ENCODE peak calls at places on chromosomes 2 and 18, in ten cellular contexts. F is IMR-90, O is HepG2, A is endothelial cell of umbilical vein, R is neuronal stem cell, M is mammary epithelial cell, J is colonic mucosa, D is neural progenitor cell, K is DND-41, E is SK-N-SH. V is an unnamed sample. For H3K27me3, the result is how much of the 10 kb centered on the place peaks cover.

GRCh38 chr2:135732561-135732960 is 9.1 kb upstream of the UBXN4 start:
- DNase-seq in M (no peak), K (no peak), E (no peak), O (no peak), R (no peak), D (no peak), J (no peak), F (no peak), A (no peak), V (no peak)

GRCh38 chr2:200422532-200423262 is 87.2 kb downstream of the KCTD18 start:
- DNase-seq in M (no peak), O (no peak), J (no peak), K (no peak), E (no peak), A (no peak), R (no peak), D (no peak), F (no peak), V (no peak)

GRCh38 chr2:213649176-213649575 is 364.9 kb downstream of the SPAG16 start:
- DNase-seq in F (no peak), K (no peak), J (no peak), M (no peak), D (no peak), A (no peak), E (no peak), O (no peak), R (no peak), V (no peak)

GRCh38 chr2:56288863-56289580 is 105.2 kb downstream of the CCDC85A start:
- DNase-seq in O (no peak), E (no peak), A (no peak), R (no peak), F (no peak), K (no peak), M (no peak), D (no peak), J (no peak), V (no peak)

GRCh38 chr2:16092861-16093638 is 152.7 kb downstream of the MYCN start:
- DNase-seq in D (no peak), M (no peak), K (no peak), J (no peak), E (peak), O (no peak), F (no peak), R (no peak), A (no peak), V (no peak)

GRCh38 chr2:1132328-1132964 is 181.8 kb downstream of the SNTG2 start:
- DNase-seq in F (no peak), A (no peak), K (no peak), O (no peak), D (no peak), E (no peak), M (no peak), J (no peak), R (no peak), V (no peak)

GRCh38 chr2:5373200-5373599 is 319.0 kb upstream of the SOX11 start:
- DNase-seq in F (no peak), A (no peak), M (no peak), D (peak), O (no peak), K (no peak), E (peak), J (no peak), R (peak), V (peak)

GRCh38 chr2:203327918-203328734 is at the start of gene ABI2:
- DNase-seq in K (peak), O (peak), A (peak), F (peak), M (peak), E (peak), R (peak), J (peak), D (peak), V (peak)

GRCh38 chr2:169354244-169354643 is 8.1 kb downstream of the LRP2 start:
- DNase-seq in M (no peak), R (no peak), E (no peak), J (no peak), F (no peak), A (no peak), K (no peak), O (no peak), D (no peak), V (no peak)

GRCh38 chr2:215137741-215138340 is 585 bp downstream of the ABCA12 start:
- DNase-seq in D (no peak), J (no peak), M (peak), A (peak), R (no peak), E (peak), O (no peak), K (no peak), F (peak), V (peak)

GRCh38 chr2:151766421-151767153 is 32.3 kb upstream of the NEB start:
- DNase-seq in A (peak), E (no peak), M (no peak), K (no peak), O (no peak), R (no peak), F (peak), J (no peak), D (no peak), V (no peak)

GRCh38 chr18:22840606-22841144 is 92.5 kb upstream of the RBBP8 start:
- DNase-seq in K (no peak), J (no peak), D (no peak), A (no peak), E (no peak), F (peak), O (no peak), R (no peak), M (no peak), V (peak)

GRCh38 chr18:7383336-7383980 is 152.6 kb downstream of the LRRC30 start:
- DNase-seq in R (no peak), O (no peak), K (no peak), J (no peak), A (no peak), F (no peak), M (no peak), D (no peak), E (no peak), V (no peak)

GRCh38 chr2:167127135-167127534 is 238.9 kb downstream of the XIRP2 start:
- DNase-seq in F (peak), O (peak), K (no peak), D (no peak), E (no peak), R (no peak), J (no peak), M (peak), A (peak), V (peak)

GRCh38 chr2:129010262-129010661 is 691.6 kb upstream of the HS6ST1 start:
- DNase-seq in J (no peak), E (no peak), R (no peak), K (no peak), M (no peak), D (no peak), O (no peak), F (no peak), A (no peak), V (no peak)

GRCh38 chr2:238496756-238497609 is 70.3 kb downstream of the ASB1 start:
- DNase-seq in F (no peak), E (no peak), O (no peak), M (no peak), J (peak), R (no peak), A (no peak), D (no peak), K (no peak), V (no peak)

GRCh38 chr2:133063792-133064191 is 393.8 kb upstream of the LYPD1 start:
- DNase-seq in J (no peak), F (peak), A (peak), D (peak), R (peak), O (no peak), K (peak), M (peak), E (no peak), V (peak)

GRCh38 chr2:38982497-38982896 is 92.8 kb downstream of the ARHGEF33 start:
- DNase-seq in D (no peak), K (no peak), J (no peak), A (no peak), M (no peak), F (no peak), E (no peak), R (no peak), O (no peak), V (no peak)

GRCh38 chr2:18896106-18896505 is 306.7 kb upstream of the NT5C1B start:
- DNase-seq in D (no peak), O (no peak), K (no peak), M (no peak), E (no peak), A (no peak), R (no peak), F (peak), J (no peak), V (no peak)

GRCh38 chr2:191385416-191386160 is 140.4 kb downstream of the MYO1B start:
- DNase-seq in D (no peak), K (no peak), J (no peak), R (no peak), O (no peak), F (peak), E (no peak), M (peak), A (peak), V (no peak)

GRCh38 chr18:12321331-12321730 is 13.3 kb downstream of the TUBB6 start:
- DNase-seq in K (no peak), O (no peak), R (no peak), A (no peak), E (no peak), D (no peak), J (no peak), F (no peak), M (no peak), V (no peak)

GRCh38 chr2:42064417-42064942 is 16.7 kb downstream of the PKDCC start:
- DNase-seq in R (no peak), D (no peak), E (no peak), O (peak), K (no peak), A (no peak), F (peak), M (no peak), J (peak), V (peak)

GRCh38 chr2:172409042-172409441 is 18.3 kb upstream of the ITGA6 start:
- DNase-seq in F (no peak), D (no peak), J (no peak), O (no peak), R (no peak), K (no peak), E (no peak), A (peak), M (peak), V (no peak)

GRCh38 chr2:133109772-133110171 is 439.8 kb upstream of the LYPD1 start:
- DNase-seq in J (no peak), A (no peak), M (peak), D (no peak), E (no peak), O (no peak), K (no peak), R (no peak), F (peak), V (peak)

GRCh38 chr2:67322361-67323001 is 74.7 kb upstream of the ETAA1 start:
- DNase-seq in A (peak), F (peak), E (peak), M (peak), K (no peak), D (peak), O (peak), R (peak), J (peak), V (peak)

GRCh38 chr2:68918497-68918896 is 34.2 kb downstream of the GKN2 start:
- DNase-seq in F (no peak), K (no peak), D (no peak), R (no peak), J (no peak), O (no peak), A (no peak), E (no peak), M (no peak), V (no peak)

GRCh38 chr2:239143858-239144712 is 256.7 kb downstream of the HDAC4 start:
- DNase-seq in J (no peak), K (peak), D (peak), A (peak), E (peak), F (peak), R (peak), O (peak), M (no peak), V (peak)

GRCh38 chr18:23970161-23971153 is 44.1 kb upstream of the TTC39C start:
- DNase-seq in E (no peak), J (no peak), O (no peak), A (no peak), K (peak), D (no peak), F (no peak), R (no peak), M (no peak), V (no peak)

GRCh38 chr2:218631837-218632236 is 24.1 kb downstream of the PLCD4 start:
- DNase-seq in K (no peak), D (no peak), J (no peak), O (no peak), A (peak), E (no peak), R (no peak), M (peak), F (peak), V (no peak)

GRCh38 chr18:62420513-62421209 is 95.6 kb downstream of the TNFRSF11A start:
- DNase-seq in O (peak), A (peak), J (peak), F (peak), K (peak), D (no peak), E (no peak), M (peak), R (no peak), V (peak)

GRCh38 chr2:150548527-150548926 is 61.1 kb upstream of the RND3 start:
- DNase-seq in E (peak), K (no peak), D (peak), R (no peak), J (no peak), A (no peak), M (no peak), F (peak), O (peak), V (peak)

GRCh38 chr2:228447266-228447915 is 265.9 kb upstream of the SPHKAP start:
- DNase-seq in M (peak), F (no peak), D (no peak), K (no peak), J (no peak), R (no peak), O (no peak), A (no peak), E (no peak), V (no peak)

GRCh38 chr2:160308476-160308875 is 108.4 kb upstream of the ITGB6 start:
- DNase-seq in J (no peak), M (no peak), E (no peak), R (no peak), O (no peak), A (no peak), K (no peak), D (no peak), F (no peak), V (no peak)
- H3K9ac ChIP-seq in J (no peak), M (no peak), E (peak), R (no peak), O (no peak), A (no peak), K (no peak), D (no peak), F (no peak), V (no peak)

GRCh38 chr2:127664895-127665225 is 10.5 kb downstream of the LIMS2 start:
- DNase-seq in F (no peak), R (no peak), M (no peak), A (no peak), K (no peak), J (no peak), O (no peak), D (no peak), E (no peak), V (no peak)
- H3K27me3 ChIP-seq in F (under half), R (half or more), M (under half), A (under half), K (under half), J (under half), O (under half), D (half or more), E (under half), V (under half)

GRCh38 chr18:60189840-60190239 is 182.7 kb downstream of the MC4R start:
- DNase-seq in R (no peak), E (peak), O (no peak), J (no peak), F (no peak), M (no peak), A (no peak), K (no peak), D (no peak), V (no peak)
- H3K9ac ChIP-seq in R (no peak), E (no peak), O (no peak), J (no peak), F (no peak), M (no peak), A (no peak), K (no peak), D (no peak), V (no peak)

GRCh38 chr18:500230-500555 is 308 bp downstream of the COLEC12 start:
- DNase-seq in F (no peak), M (peak), O (no peak), R (peak), D (peak), A (no peak), J (no peak), E (peak), K (no peak), V (no peak)

GRCh38 chr18:501406-501714 is 859 bp upstream of the COLEC12 start:
- DNase-seq in D (peak), O (no peak), F (no peak), E (no peak), J (no peak), K (no peak), R (no peak), A (no peak), M (no peak), V (no peak)

GRCh38 chr18:498901-499300 is 1.6 kb downstream of the COLEC12 start:
- DNase-seq in E (no peak), R (no peak), D (no peak), M (no peak), A (no peak), K (no peak), J (no peak), F (no peak), O (no peak), V (no peak)

GRCh38 chr18:499351-500229 is 911 bp downstream of the COLEC12 start:
- DNase-seq in O (peak), R (no peak), J (no peak), A (peak), D (peak), K (no peak), F (peak), E (peak), M (peak), V (peak)

GRCh38 chr18:500556-501405 is at the start of gene COLEC12:
- DNase-seq in F (no peak), D (peak), O (no peak), K (no peak), E (peak), J (no peak), R (peak), M (no peak), A (no peak), V (peak)
- H3K27me3 ChIP-seq in F (under half), D (half or more), O (under half), K (under half), E (under half), J (under half), R (half or more), M (under half), A (under half), V (under half)

GRCh38 chr18:36312806-36313395 is 15.4 kb downstream of the FHOD3 start:
- DNase-seq in M (no peak), K (no peak), R (no peak), E (no peak), F (peak), A (no peak), J (no peak), D (no peak), O (no peak), V (peak)

GRCh38 chr18:36315736-36316135 is 18.2 kb downstream of the FHOD3 start:
- DNase-seq in R (no peak), O (no peak), M (peak), A (no peak), K (no peak), J (no peak), E (no peak), D (peak), F (peak), V (peak)

GRCh38 chr18:36314098-36314497 is 16.6 kb downstream of the FHOD3 start:
- DNase-seq in F (peak), A (no peak), O (no peak), D (no peak), K (no peak), M (no peak), R (no peak), J (no peak), E (no peak), V (peak)

GRCh38 chr18:36316246-36316645 is 18.7 kb downstream of the FHOD3 start:
- DNase-seq in M (no peak), E (no peak), J (no peak), O (no peak), A (no peak), F (no peak), D (no peak), R (no peak), K (no peak), V (no peak)

GRCh38 chr18:36314754-36315153 is 17.2 kb downstream of the FHOD3 start:
- DNase-seq in E (no peak), F (peak), K (no peak), R (no peak), A (no peak), D (no peak), M (peak), J (no peak), O (no peak), V (peak)
- H3K9ac ChIP-seq in E (no peak), F (no peak), K (no peak), R (no peak), A (no peak), D (no peak), M (no peak), J (no peak), O (no peak), V (no peak)

DNA sequence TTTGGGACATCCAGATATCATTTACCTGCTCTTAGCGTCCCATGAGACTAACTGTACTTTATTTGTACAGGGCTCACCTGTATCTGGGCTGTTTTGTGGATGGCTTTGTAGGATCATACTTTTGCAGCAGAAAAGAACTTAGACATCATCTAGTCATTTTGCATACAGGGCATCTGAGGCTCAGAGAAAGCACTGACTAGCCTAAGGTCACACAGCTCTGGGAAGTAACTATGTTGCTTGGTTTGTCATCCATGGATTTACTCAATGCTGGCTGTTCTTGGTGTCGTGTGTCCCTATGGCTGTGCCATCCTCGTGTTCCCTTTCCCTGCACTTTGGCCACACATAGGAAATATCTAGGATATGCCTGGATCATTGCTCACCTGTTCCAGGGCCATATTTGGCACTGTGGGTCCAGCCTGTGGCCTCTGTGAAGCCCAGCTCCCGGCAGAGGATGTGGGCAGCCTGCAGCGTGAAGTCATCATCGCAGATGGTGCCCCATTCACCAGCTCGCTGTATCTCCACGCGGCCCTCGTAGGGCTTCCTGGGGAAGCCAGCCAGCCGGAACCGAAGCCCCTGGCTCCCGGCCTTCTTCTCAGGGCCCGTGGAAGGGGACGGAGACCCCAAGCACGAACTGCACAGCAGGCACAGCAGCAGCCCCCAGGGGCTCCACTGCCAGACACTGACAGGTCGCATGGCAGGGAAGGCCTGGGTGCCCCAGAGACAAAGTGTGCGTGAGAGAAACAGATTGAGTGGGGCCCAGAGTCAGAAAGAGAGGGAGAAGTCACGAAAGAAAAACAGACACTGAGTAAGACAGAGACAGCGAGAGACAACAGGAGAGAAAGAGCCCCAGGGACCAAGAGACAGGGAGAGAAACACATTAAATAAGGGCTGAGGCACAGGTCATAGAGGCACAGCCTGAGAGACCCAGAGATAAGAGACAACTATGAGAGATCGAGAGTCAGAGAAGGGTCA is 1.5 kb downstream of the LOXL3 start:
- DNase-seq in O (no peak), K (no peak), J (no peak), A (no peak), R (no peak), F (no peak), D (no peak), M (no peak), E (no peak), V (no peak)
- H3K27me3 ChIP-seq in O (under half), K (under half), J (under half), A (under half), R (under half), F (under half), D (half or more), M (under half), E (under half), V (under half)

GRCh38 chr2:25416674-25417073 is 74.9 kb upstream of the DNMT3A start:
- DNase-seq in O (no peak), R (no peak), E (no peak), M (no peak), K (no peak), A (no peak), D (no peak), F (no peak), J (no peak), V (no peak)
- H3K9ac ChIP-seq in O (no peak), R (no peak), E (no peak), M (no peak), K (no peak), A (no peak), D (no peak), F (no peak), J (no peak), V (no peak)

GRCh38 chr2:117613101-117613500 is 201.4 kb upstream of the DDX18 start:
- DNase-seq in R (no peak), M (no peak), O (no peak), J (no peak), K (no peak), E (no peak), F (no peak), A (no peak), D (no peak), V (no peak)
- H3K27me3 ChIP-seq in R (under half), M (under half), O (under half), J (under half), K (under half), E (under half), F (under half), A (under half), D (under half), V (under half)

GRCh38 chr18:2914844-2915243 is 68.0 kb downstream of the EMILIN2 start:
- DNase-seq in M (no peak), E (no peak), K (no peak), A (no peak), R (no peak), F (peak), D (no peak), O (no peak), J (no peak), V (peak)
- H3K9ac ChIP-seq in M (no peak), E (no peak), K (no peak), A (no peak), R (no peak), F (no peak), D (no peak), O (no peak), J (no peak), V (no peak)